ENCODE peak calls at places on chromosome 13, in four cellular contexts. W is ACHN; K is cardiac fibroblast; A is effector memory CD8-positive, alpha-beta T cell. S is an unnamed sample.

GRCh38 chr13:82758056-82758455 is 1124.2 kb downstream of the SLITRK1 start:
- DNase-seq in W (peak), K (peak), A (no peak), S (no peak)

GRCh38 chr13:65293530-65294198 is 1936.5 kb downstream of the PCDH9 start:
- DNase-seq in W (no peak), K (no peak), A (no peak), S (no peak)

GRCh38 chr13:81738364-81738763 is 1397.4 kb upstream of the SPRY2 start:
- DNase-seq in W (no peak), K (no peak), A (no peak), S (no peak)

GRCh38 chr13:20460744-20461143 is 64.9 kb downstream of the CRYL1 start:
- DNase-seq in W (no peak), K (no peak), A (no peak), S (no peak)

GRCh38 chr13:30341815-30342570 is 34.6 kb upstream of the KATNAL1 start:
- DNase-seq in W (peak), K (peak), A (no peak), S (peak)

GRCh38 chr13:75372517-75372916 is 109.5 kb downstream of the TBC1D4 start:
- DNase-seq in W (peak), K (peak), A (peak), S (no peak)

GRCh38 chr13:45339867-45340266 is 1.1 kb downstream of the TPT1 start:
- DNase-seq in W (no peak), K (no peak), A (peak), S (no peak)

GRCh38 chr13:65936249-65936648 is 1293.9 kb downstream of the PCDH9 start:
- DNase-seq in W (no peak), K (no peak), A (no peak), S (no peak)

GRCh38 chr13:42524487-42525034 is 49.4 kb upstream of the TNFSF11 start:
- DNase-seq in W (peak), K (peak), A (no peak), S (no peak)

GRCh38 chr13:98445340-98446233 is 131.3 kb downstream of the STK24 start:
- DNase-seq in W (peak), K (peak), A (peak), S (no peak)

GRCh38 chr13:98869408-98870090 is 108.3 kb downstream of the DOCK9 start:
- DNase-seq in W (no peak), K (peak), A (no peak), S (no peak)

GRCh38 chr13:70960841-70961443 is 852.7 kb upstream of the KLHL1 start:
- DNase-seq in W (peak), K (peak), A (no peak), S (no peak)

GRCh38 chr13:27076411-27076810 is 95.2 kb downstream of the USP12 start:
- DNase-seq in W (no peak), K (peak), A (no peak), S (no peak)

GRCh38 chr13:32585625-32586021 is 629 bp upstream of the PDS5B start:
- DNase-seq in W (no peak), K (no peak), A (no peak), S (no peak)